ENCODE peak calls at places on chromosomes 6 and 20, in five cellular contexts. One of them, this sample, is unnamed.
A peak's percentile ranks its signal among the peaks of the same experiment; 100 is the strongest.

GRCh38 chr6:166862287-166862977 is 93.9 kb downstream of the RNASET2 start:
- DNase-seq in OCI-LY7: no peak
- DNase-seq in heart left ventricle: peak; percentile 31
- DNase-seq in esophagus squamous epithelium: no peak
- DNase-seq in A549: peak; percentile 5
- DNase-seq in this sample: no peak

GRCh38 chr6:146433881-146434741 is 109.5 kb upstream of the RAB32 start:
- DNase-seq in OCI-LY7: no peak
- DNase-seq in heart left ventricle: no peak
- DNase-seq in esophagus squamous epithelium: no peak
- DNase-seq in A549: no peak
- DNase-seq in this sample: no peak

GRCh38 chr6:158321960-158322359 is 9.7 kb downstream of the TULP4 start:
- DNase-seq in OCI-LY7: no peak
- DNase-seq in heart left ventricle: no peak
- DNase-seq in esophagus squamous epithelium: no peak
- DNase-seq in A549: no peak
- DNase-seq in this sample: no peak

GRCh38 chr6:45959534-45960195 is 56.0 kb downstream of the CLIC5 start:
- DNase-seq in OCI-LY7: no peak
- DNase-seq in heart left ventricle: no peak
- DNase-seq in esophagus squamous epithelium: no peak
- DNase-seq in A549: no peak
- DNase-seq in this sample: no peak

GRCh38 chr6:72111611-72112010 is 225.3 kb downstream of the RIMS1 start:
- DNase-seq in OCI-LY7: no peak
- DNase-seq in heart left ventricle: no peak
- DNase-seq in esophagus squamous epithelium: no peak
- DNase-seq in A549: no peak
- DNase-seq in this sample: no peak

GRCh38 chr6:11667876-11668275 is 110.7 kb downstream of the ADTRP start:
- DNase-seq in OCI-LY7: no peak
- DNase-seq in heart left ventricle: no peak
- DNase-seq in esophagus squamous epithelium: no peak
- DNase-seq in A549: no peak
- DNase-seq in this sample: no peak

GRCh38 chr6:79813854-79814477 is 133.4 kb downstream of the ELOVL4 start:
- DNase-seq in OCI-LY7: peak; percentile 60
- DNase-seq in heart left ventricle: peak; percentile 59
- DNase-seq in esophagus squamous epithelium: no peak
- DNase-seq in A549: peak; percentile 8
- DNase-seq in this sample: peak; percentile 52

GRCh38 chr6:45722876-45723275 is 292.8 kb downstream of the CLIC5 start:
- DNase-seq in OCI-LY7: no peak
- DNase-seq in heart left ventricle: no peak
- DNase-seq in esophagus squamous epithelium: no peak
- DNase-seq in A549: no peak
- DNase-seq in this sample: no peak

GRCh38 chr20:23080521-23080920 is 5.6 kb downstream of the CD93 start:
- DNase-seq in OCI-LY7: no peak
- DNase-seq in heart left ventricle: no peak
- DNase-seq in esophagus squamous epithelium: no peak
- DNase-seq in A549: no peak
- DNase-seq in this sample: no peak

GRCh38 chr6:82484737-82485650 is 121.4 kb downstream of the TPBG start:
- DNase-seq in OCI-LY7: no peak
- DNase-seq in heart left ventricle: no peak
- DNase-seq in esophagus squamous epithelium: no peak
- DNase-seq in A549: no peak
- DNase-seq in this sample: no peak

GRCh38 chr20:64188682-64189529 is 24.7 kb downstream of the MYT1 start:
- DNase-seq in OCI-LY7: no peak
- DNase-seq in heart left ventricle: no peak
- DNase-seq in esophagus squamous epithelium: no peak
- DNase-seq in A549: peak; percentile 65
- DNase-seq in this sample: no peak

GRCh38 chr6:165231177-165231576 is 78.2 kb downstream of the C6orf118 start:
- DNase-seq in OCI-LY7: no peak
- DNase-seq in heart left ventricle: no peak
- DNase-seq in esophagus squamous epithelium: no peak
- DNase-seq in A549: no peak
- DNase-seq in this sample: no peak

GRCh38 chr6:163485388-163485851 is 70.9 kb downstream of the QKI start:
- DNase-seq in OCI-LY7: no peak
- DNase-seq in heart left ventricle: no peak
- DNase-seq in esophagus squamous epithelium: no peak
- DNase-seq in A549: no peak
- DNase-seq in this sample: no peak

GRCh38 chr20:4681971-4682370 is 39.7 kb upstream of the PRND start:
- DNase-seq in OCI-LY7: no peak
- DNase-seq in heart left ventricle: no peak
- DNase-seq in esophagus squamous epithelium: no peak
- DNase-seq in A549: no peak
- DNase-seq in this sample: peak; percentile 38

GRCh38 chr6:1604347-1604990 is 5.2 kb upstream of the FOXC1 start:
- DNase-seq in OCI-LY7: peak; percentile 57
- DNase-seq in heart left ventricle: peak; percentile 67
- DNase-seq in esophagus squamous epithelium: no peak
- DNase-seq in A549: no peak
- DNase-seq in this sample: peak; percentile 58

GRCh38 chr6:132253211-132253610 is 148.1 kb downstream of the MOXD1 start:
- DNase-seq in OCI-LY7: no peak
- DNase-seq in heart left ventricle: no peak
- DNase-seq in esophagus squamous epithelium: no peak
- DNase-seq in A549: no peak
- DNase-seq in this sample: no peak

GRCh38 chr6:22025468-22026159 is 271.2 kb downstream of the PRL start:
- DNase-seq in OCI-LY7: peak; percentile 40
- DNase-seq in heart left ventricle: no peak
- DNase-seq in esophagus squamous epithelium: no peak
- DNase-seq in A549: peak; percentile 10
- DNase-seq in this sample: peak; percentile 41

GRCh38 chr20:16178671-16179070 is 394.6 kb downstream of the KIF16B start:
- DNase-seq in OCI-LY7: no peak
- DNase-seq in heart left ventricle: no peak
- DNase-seq in esophagus squamous epithelium: no peak
- DNase-seq in A549: no peak
- DNase-seq in this sample: no peak

GRCh38 chr6:158755636-158756035 is 63.5 kb downstream of the EZR start:
- DNase-seq in OCI-LY7: no peak
- DNase-seq in heart left ventricle: no peak
- DNase-seq in esophagus squamous epithelium: no peak
- DNase-seq in A549: no peak
- DNase-seq in this sample: no peak

GRCh38 chr6:79544939-79545450 is 7.8 kb upstream of the LCA5 start:
- DNase-seq in OCI-LY7: peak; percentile 39
- DNase-seq in heart left ventricle: peak; percentile 57
- DNase-seq in esophagus squamous epithelium: no peak
- DNase-seq in A549: peak; percentile 90
- DNase-seq in this sample: peak; percentile 78

GRCh38 chr6:137744877-137745276 is 122.2 kb upstream of the TNFAIP3 start:
- DNase-seq in OCI-LY7: no peak
- DNase-seq in heart left ventricle: no peak
- DNase-seq in esophagus squamous epithelium: no peak
- DNase-seq in A549: no peak
- DNase-seq in this sample: no peak

GRCh38 chr6:64896939-64897338 is 810.1 kb downstream of the EYS start:
- DNase-seq in OCI-LY7: no peak
- DNase-seq in heart left ventricle: no peak
- DNase-seq in esophagus squamous epithelium: no peak
- DNase-seq in A549: no peak
- DNase-seq in this sample: no peak

GRCh38 chr6:23522751-23523527 is 603.1 kb upstream of the NRSN1 start:
- DNase-seq in OCI-LY7: no peak
- DNase-seq in heart left ventricle: no peak
- DNase-seq in esophagus squamous epithelium: no peak
- DNase-seq in A549: no peak
- DNase-seq in this sample: no peak

GRCh38 chr6:37671061-37671460 is 26.6 kb downstream of the MDGA1 start:
- DNase-seq in OCI-LY7: no peak
- DNase-seq in heart left ventricle: no peak
- DNase-seq in esophagus squamous epithelium: no peak
- DNase-seq in A549: no peak
- DNase-seq in this sample: no peak

GRCh38 chr20:10225439-10226080 is 6.9 kb downstream of the SNAP25 start:
- DNase-seq in OCI-LY7: peak; percentile 5
- DNase-seq in heart left ventricle: no peak
- DNase-seq in esophagus squamous epithelium: no peak
- DNase-seq in A549: peak; percentile 33
- DNase-seq in this sample: no peak

GRCh38 chr6:87846446-87846845 is 144.4 kb upstream of the AKIRIN2 start:
- DNase-seq in OCI-LY7: no peak
- DNase-seq in heart left ventricle: no peak
- DNase-seq in esophagus squamous epithelium: no peak
- DNase-seq in A549: no peak
- DNase-seq in this sample: no peak

GRCh38 chr6:106643061-106643460 is 13.7 kb downstream of the QRSL1 start:
- DNase-seq in OCI-LY7: no peak
- DNase-seq in heart left ventricle: no peak
- DNase-seq in esophagus squamous epithelium: no peak
- DNase-seq in A549: no peak
- DNase-seq in this sample: no peak

GRCh38 chr6:160510199-160510598 is 153.9 kb downstream of the LPA start:
- DNase-seq in OCI-LY7: no peak
- DNase-seq in heart left ventricle: no peak
- DNase-seq in esophagus squamous epithelium: no peak
- DNase-seq in A549: no peak
- DNase-seq in this sample: no peak

GRCh38 chr6:77015350-77015749 is 447.9 kb downstream of the HTR1B start:
- DNase-seq in OCI-LY7: no peak
- DNase-seq in heart left ventricle: no peak
- DNase-seq in esophagus squamous epithelium: no peak
- DNase-seq in A549: no peak
- DNase-seq in this sample: no peak

GRCh38 chr6:42914546-42914945 is 1.3 kb upstream of the PTCRA start:
- DNase-seq in OCI-LY7: no peak
- DNase-seq in heart left ventricle: no peak
- DNase-seq in esophagus squamous epithelium: no peak
- DNase-seq in A549: no peak
- DNase-seq in this sample: no peak

GRCh38 chr20:9572690-9573089 is 58.3 kb downstream of the LAMP5 start:
- DNase-seq in OCI-LY7: no peak
- DNase-seq in heart left ventricle: no peak
- DNase-seq in esophagus squamous epithelium: no peak
- DNase-seq in A549: no peak
- DNase-seq in this sample: no peak

GRCh38 chr6:126312013-126312665 is 27.8 kb upstream of the CENPW start:
- DNase-seq in OCI-LY7: no peak
- DNase-seq in heart left ventricle: no peak
- DNase-seq in esophagus squamous epithelium: no peak
- DNase-seq in A549: peak; percentile 7
- DNase-seq in this sample: no peak
- TF ChIP-seq CTCF in OCI-LY7: peak; percentile 62
- TF ChIP-seq CTCF in heart left ventricle: no peak
- TF ChIP-seq CTCF in esophagus squamous epithelium: peak; percentile 53
- TF ChIP-seq CTCF in A549: no peak
- TF ChIP-seq CTCF in this sample: no peak

GRCh38 chr6:24844061-24844460 is 45.3 kb upstream of the ARMH2 start:
- DNase-seq in OCI-LY7: no peak
- DNase-seq in heart left ventricle: no peak
- DNase-seq in esophagus squamous epithelium: no peak
- DNase-seq in A549: no peak
- DNase-seq in this sample: no peak
- H3K4me1 ChIP-seq in OCI-LY7: no peaks in the 10 kb centered on the region
- H3K4me1 ChIP-seq in heart left ventricle: no peaks in the 10 kb centered on the region
- H3K4me1 ChIP-seq in esophagus squamous epithelium: no peaks in the 10 kb centered on the region
- H3K4me1 ChIP-seq in A549: no peaks in the 10 kb centered on the region
- H3K4me1 ChIP-seq in this sample: no peaks in the 10 kb centered on the region

DNA sequence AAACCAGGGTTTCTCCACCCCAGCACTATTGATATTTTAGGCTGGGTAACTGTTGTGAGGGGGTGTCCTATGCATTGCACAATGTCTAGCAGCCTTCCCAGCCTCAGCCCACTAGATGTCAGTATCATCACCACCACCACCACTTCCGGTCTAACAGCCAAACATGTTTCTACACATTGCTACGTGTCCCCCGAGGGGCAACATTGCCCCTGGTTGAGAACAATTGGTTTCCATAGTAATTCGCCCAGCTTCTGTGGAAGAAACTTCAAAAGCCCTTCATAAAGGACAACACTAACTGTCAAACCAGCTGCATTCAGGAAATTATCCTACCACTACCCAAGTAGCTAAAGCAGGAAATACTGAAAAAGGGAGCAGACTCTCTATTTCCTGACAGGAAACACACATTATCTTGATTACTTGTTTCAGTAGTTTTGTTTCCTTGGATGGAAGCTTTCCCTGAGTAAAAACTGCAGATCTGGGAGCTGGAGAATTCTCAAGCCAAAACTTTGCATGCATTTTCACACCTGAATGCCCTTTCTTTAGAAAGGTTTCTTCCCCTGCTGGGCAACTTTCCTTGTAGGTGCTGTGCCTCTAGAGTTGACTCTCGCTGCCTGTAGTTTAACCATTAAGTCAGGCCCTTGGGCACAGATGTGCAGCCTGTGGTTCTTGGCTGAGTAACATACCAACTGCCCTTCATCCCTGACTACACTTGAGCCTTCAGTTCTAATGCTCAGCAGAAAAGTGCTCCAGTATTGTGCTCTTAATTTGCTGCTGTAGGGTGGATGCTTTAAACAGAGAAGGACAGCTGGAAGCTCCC is 23.6 kb downstream of the PKHD1 start:
- DNase-seq in OCI-LY7: peak; percentile 81
- DNase-seq in heart left ventricle: no peak
- DNase-seq in esophagus squamous epithelium: no peak
- DNase-seq in A549: peak; percentile 7
- DNase-seq in this sample: no peak
- TF ChIP-seq CTCF in OCI-LY7: peak; percentile 91
- TF ChIP-seq CTCF in heart left ventricle: no peak
- TF ChIP-seq CTCF in esophagus squamous epithelium: peak; percentile 37
- TF ChIP-seq CTCF in A549: no peak
- TF ChIP-seq CTCF in this sample: peak; percentile 6

DNA sequence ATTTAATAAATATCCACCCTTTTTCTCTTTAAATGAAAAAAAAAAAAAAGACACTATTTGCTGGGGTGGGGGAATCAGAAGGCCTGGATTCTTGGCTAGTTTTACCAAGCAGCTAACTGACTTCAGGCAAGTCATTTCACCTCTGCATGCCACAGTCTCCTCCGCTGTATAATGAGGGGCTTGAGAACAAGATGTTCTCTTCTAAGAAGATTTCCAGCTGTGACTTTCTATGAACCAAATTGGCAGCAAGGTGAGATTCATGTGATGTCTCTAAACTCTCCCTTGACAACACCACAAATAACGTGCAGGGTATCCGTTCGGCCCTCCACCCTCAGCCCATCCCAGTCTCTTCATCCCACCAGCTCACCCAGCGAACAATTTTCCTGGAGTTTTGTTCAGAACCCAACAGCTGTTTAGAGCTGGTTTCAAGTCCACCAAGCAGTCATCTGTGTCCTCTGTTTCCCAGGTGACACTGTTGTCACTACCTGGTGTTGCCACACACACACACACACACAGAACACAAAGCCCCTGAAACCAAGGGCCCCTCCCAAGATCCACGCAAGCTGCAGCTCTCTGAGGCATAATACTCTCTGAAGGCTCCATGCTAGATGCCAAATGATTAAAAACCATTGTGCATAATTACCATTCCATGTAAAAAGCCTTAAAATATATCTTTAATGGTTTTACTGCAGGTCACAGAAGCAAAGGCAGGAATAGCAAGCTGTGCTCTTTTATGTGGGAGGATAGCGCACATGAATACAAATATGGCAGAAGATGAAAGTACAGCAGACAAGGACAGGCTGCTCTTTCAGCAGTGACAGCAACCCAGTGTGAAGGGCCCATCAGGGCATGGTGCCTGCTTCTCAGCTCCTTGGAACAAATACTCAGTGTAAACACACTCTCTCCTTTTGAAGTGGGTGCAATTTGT is 48.2 kb downstream of the ARHGAP18 start:
- DNase-seq in OCI-LY7: no peak
- DNase-seq in heart left ventricle: no peak
- DNase-seq in esophagus squamous epithelium: no peak
- DNase-seq in A549: no peak
- DNase-seq in this sample: no peak
- H3K4me1 ChIP-seq in OCI-LY7: no peaks in the 10 kb centered on the region
- H3K4me1 ChIP-seq in heart left ventricle: peaks cover 24% of the 10 kb centered on the region
- H3K4me1 ChIP-seq in esophagus squamous epithelium: no peaks in the 10 kb centered on the region
- H3K4me1 ChIP-seq in A549: peaks cover 50% of the 10 kb centered on the region
- H3K4me1 ChIP-seq in this sample: no peaks in the 10 kb centered on the region